ENCODE peak calls at places on chromosomes 16 and 17, in four cellular contexts. G is GM12878, B is tibial nerve, Q is esophagus muscularis mucosa. K is an unnamed sample. For H3K4me1 and H3K36me3, the result is how much of the 10 kb centered on the place peaks cover.

GRCh38 chr16:57519796-57520360 is 16.5 kb downstream of the CCDC102A start:
- DNase-seq in G (no peak), B (peak), Q (no peak), K (peak)

GRCh38 chr17:59620518-59621259 is 994 bp downstream of the CLTC start:
- DNase-seq in G (no peak), B (peak), Q (no peak), K (peak)

GRCh38 chr17:73746314-73747073 is 102.2 kb upstream of the SDK2 start:
- DNase-seq in G (no peak), B (no peak), Q (no peak), K (no peak)

GRCh38 chr17:78526231-78527025 is 50.8 kb downstream of the DNAH17 start:
- DNase-seq in G (no peak), B (no peak), Q (no peak), K (no peak)

GRCh38 chr16:57612494-57612893 is 15.9 kb upstream of the ADGRG1 start:
- DNase-seq in G (no peak), B (no peak), Q (no peak), K (no peak)

GRCh38 chr16:46883690-46884512 is at the start of gene GPT2:
- DNase-seq in G (peak), B (peak), Q (peak), K (peak)

GRCh38 chr17:2253362-2253761 is 50.2 kb downstream of the SMG6 start:
- DNase-seq in G (no peak), B (no peak), Q (no peak), K (no peak)

GRCh38 chr17:69539781-69540319 is 125.4 kb downstream of the MAP2K6 start:
- DNase-seq in G (no peak), B (no peak), Q (no peak), K (no peak)

GRCh38 chr16:86012221-86012620 is 113.3 kb downstream of the IRF8 start:
- DNase-seq in G (no peak), B (no peak), Q (no peak), K (no peak)

GRCh38 chr16:56481468-56482112 is 30.2 kb downstream of the OGFOD1 start:
- DNase-seq in G (no peak), B (no peak), Q (no peak), K (no peak)

GRCh38 chr17:66691644-66692500 is 143.0 kb upstream of the CACNG5 start:
- DNase-seq in G (no peak), B (peak), Q (no peak), K (no peak)

GRCh38 chr17:44970136-44970737 is 2.1 kb upstream of the C1QL1 start:
- DNase-seq in G (no peak), B (no peak), Q (no peak), K (peak)

GRCh38 chr17:76414334-76415295 is 30.2 kb downstream of the SPHK1 start:
- DNase-seq in G (no peak), B (peak), Q (no peak), K (peak)

GRCh38 chr17:51352798-51353197 is 92.5 kb downstream of the UTP18 start:
- DNase-seq in G (no peak), B (no peak), Q (no peak), K (no peak)

GRCh38 chr16:81713295-81713772 is 65.8 kb upstream of the PLCG2 start:
- DNase-seq in G (no peak), B (no peak), Q (no peak), K (peak)

GRCh38 chr17:34318474-34318873 is 761 bp upstream of the CCL8 start:
- DNase-seq in G (no peak), B (no peak), Q (no peak), K (no peak)

GRCh38 chr17:17749025-17749772 is 67.9 kb downstream of the RAI1 start:
- DNase-seq in G (no peak), B (no peak), Q (no peak), K (no peak)

GRCh38 chr16:78976212-78976611 is 624.3 kb downstream of the MAF start:
- DNase-seq in G (no peak), B (no peak), Q (no peak), K (no peak)

GRCh38 chr17:13864551-13864950 is 204.8 kb upstream of the COX10 start:
- DNase-seq in G (no peak), B (no peak), Q (no peak), K (no peak)

GRCh38 chr17:55327225-55328088 is 62.7 kb downstream of the HLF start:
- DNase-seq in G (no peak), B (no peak), Q (no peak), K (no peak)

GRCh38 chr16:85173981-85174751 is 61.9 kb upstream of the CIBAR2 start:
- DNase-seq in G (no peak), B (no peak), Q (no peak), K (peak)

GRCh38 chr16:324451-325334 is 27.8 kb downstream of the AXIN1 start:
- DNase-seq in G (no peak), B (no peak), Q (no peak), K (no peak)

GRCh38 chr17:34252890-34253525 is 2.1 kb upstream of the CCL2 start:
- DNase-seq in G (no peak), B (no peak), Q (peak), K (no peak)

GRCh38 chr16:26382607-26383006 is 684.1 kb upstream of the C16orf82 start:
- DNase-seq in G (no peak), B (no peak), Q (no peak), K (no peak)

GRCh38 chr17:61821655-61822054 is 41.7 kb downstream of the BRIP1 start:
- DNase-seq in G (no peak), B (no peak), Q (no peak), K (no peak)

GRCh38 chr17:6893382-6894205 is 62.1 kb upstream of the TEKT1 start:
- DNase-seq in G (no peak), B (no peak), Q (no peak), K (no peak)

GRCh38 chr16:4754865-4755264 is 12.1 kb downstream of the ZNF500 start:
- DNase-seq in G (no peak), B (no peak), Q (no peak), K (no peak)

GRCh38 chr17:9419932-9420453 is 155.6 kb downstream of the STX8 start:
- DNase-seq in G (no peak), B (no peak), Q (no peak), K (no peak)

GRCh38 chr17:73645050-73645871 is 1.0 kb upstream of the SDK2 start:
- DNase-seq in G (no peak), B (no peak), Q (no peak), K (peak)

GRCh38 chr16:72552675-72553074 is 380.7 kb upstream of the PMFBP1 start:
- DNase-seq in G (no peak), B (no peak), Q (no peak), K (no peak)

GRCh38 chr17:80502578-80502877 is 26.1 kb upstream of the NPTX1 start:
- DNase-seq in G (no peak), B (no peak), Q (no peak), K (no peak)

GRCh38 chr17:80503031-80503430 is 26.6 kb upstream of the NPTX1 start:
- DNase-seq in G (no peak), B (no peak), Q (no peak), K (no peak)

GRCh38 chr17:80499961-80500665 is 23.7 kb upstream of the NPTX1 start:
- DNase-seq in G (no peak), B (no peak), Q (no peak), K (no peak)

GRCh38 chr17:80503921-80504320 is 27.5 kb upstream of the NPTX1 start:
- DNase-seq in G (no peak), B (no peak), Q (no peak), K (no peak)

DNA sequence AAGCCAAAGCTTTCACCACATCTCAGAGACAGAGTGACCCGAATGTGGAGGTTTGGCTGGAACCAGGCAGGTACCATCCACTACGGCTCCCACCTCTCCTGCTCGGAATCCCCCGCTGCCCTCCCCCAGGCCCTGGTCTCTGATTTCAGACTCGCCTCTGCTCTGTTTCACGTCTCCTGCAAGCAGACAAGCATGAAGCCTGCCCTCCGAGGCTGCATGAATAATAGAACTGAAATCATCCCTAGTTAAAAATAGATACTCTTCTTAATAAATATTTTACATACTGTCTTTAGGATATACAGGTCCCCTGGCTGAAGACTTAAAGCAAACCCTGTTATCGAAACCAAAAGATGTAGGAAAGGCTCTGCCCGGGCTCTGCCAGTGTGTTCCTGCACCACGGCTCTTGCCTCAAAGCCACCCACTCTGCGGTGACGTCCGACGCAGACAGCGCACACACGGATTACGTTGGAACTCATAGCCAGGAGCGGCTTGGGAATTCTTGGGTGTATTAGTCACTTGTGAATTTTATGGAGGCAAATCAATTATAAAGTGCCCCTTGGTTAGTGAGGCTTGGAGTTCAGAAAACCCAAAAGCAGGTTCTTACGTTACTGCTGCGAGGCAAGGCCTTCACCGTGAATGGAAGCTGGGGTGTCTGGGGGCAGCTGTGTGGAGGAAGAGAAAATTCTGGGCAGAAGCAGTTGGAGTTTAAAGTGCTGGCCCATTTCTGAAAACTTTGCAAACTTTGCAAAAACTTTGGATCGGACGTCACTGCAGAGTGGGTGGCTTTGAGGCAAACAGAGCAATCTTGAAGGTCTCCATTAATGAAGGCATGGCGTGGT is 25.6 kb upstream of the NPTX1 start:
- DNase-seq in G (no peak), B (no peak), Q (no peak), K (no peak)
- TF ChIP-seq EP300 in G (no peak), B (no peak), Q (no peak), K (no peak)

GRCh38 chr17:80793421-80793820 is 198.2 kb upstream of the CHMP6 start:
- DNase-seq in G (no peak), B (no peak), Q (no peak), K (no peak)
- H3K4me1 ChIP-seq in G (under half), B (under half), Q (under half), K (under half)

GRCh38 chr17:82801377-82801970 is 38.3 kb downstream of the ZNF750 start:
- DNase-seq in G (no peak), B (no peak), Q (no peak), K (no peak)

GRCh38 chr17:82800885-82801284 is 38.9 kb downstream of the ZNF750 start:
- DNase-seq in G (no peak), B (no peak), Q (no peak), K (no peak)

GRCh38 chr17:82798752-82799151 is 41.1 kb downstream of the ZNF750 start:
- DNase-seq in G (no peak), B (no peak), Q (no peak), K (no peak)

GRCh38 chr17:82797061-82797460 is 42.8 kb downstream of the ZNF750 start:
- DNase-seq in G (no peak), B (no peak), Q (no peak), K (no peak)

DNA sequence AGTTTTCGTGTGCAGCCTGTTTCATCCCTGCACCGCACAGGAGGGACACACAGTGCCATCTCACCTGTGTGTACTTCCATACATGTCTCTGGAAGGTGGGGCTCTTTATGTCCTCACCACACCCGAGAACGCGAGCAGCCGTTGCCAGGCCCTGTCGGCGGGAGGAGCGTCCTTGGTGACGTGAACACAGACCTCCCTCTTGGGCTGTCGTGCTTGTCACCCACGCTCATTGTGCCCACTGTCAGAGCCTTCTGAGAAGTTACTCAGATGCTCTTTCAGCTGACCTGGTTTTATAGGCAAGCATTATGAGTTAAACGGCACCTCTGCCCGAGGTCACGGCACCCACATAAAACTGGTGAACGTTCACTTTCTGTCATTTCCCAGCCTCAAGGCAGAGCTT is 40.2 kb downstream of the ZNF750 start:
- DNase-seq in G (no peak), B (no peak), Q (no peak), K (no peak)
- H3K36me3 ChIP-seq in G (under half), B (under half), Q (under half), K (under half)

GRCh38 chr17:79987187-79987889 is 48.3 kb downstream of the TBC1D16 start:
- DNase-seq in G (no peak), B (no peak), Q (no peak), K (no peak)
- TF ChIP-seq EP300 in G (no peak), B (no peak), Q (no peak), K (no peak)

GRCh38 chr17:82237746-82238561 is 9.1 kb downstream of the SLC16A3 start:
- DNase-seq in G (no peak), B (no peak), Q (no peak), K (peak)
- H3K4me1 ChIP-seq in G (half or more), B (under half), Q (half or more), K (half or more)

GRCh38 chr17:37048806-37049205 is 100.1 kb downstream of the AATF start:
- DNase-seq in G (no peak), B (no peak), Q (no peak), K (no peak)

GRCh38 chr17:37051839-37052238 is 103.1 kb downstream of the AATF start:
- DNase-seq in G (no peak), B (no peak), Q (no peak), K (no peak)

GRCh38 chr17:37047631-37048104 is 98.9 kb downstream of the AATF start:
- DNase-seq in G (peak), B (peak), Q (no peak), K (peak)

GRCh38 chr17:37054894-37055293 is 106.1 kb downstream of the AATF start:
- DNase-seq in G (no peak), B (no peak), Q (no peak), K (no peak)

GRCh38 chr17:37050905-37051304 is 102.2 kb downstream of the AATF start:
- DNase-seq in G (no peak), B (no peak), Q (no peak), K (no peak)
- H3K36me3 ChIP-seq in G (under half), B (under half), Q (under half), K (under half)